ENCODE peak calls at places on chromosome 9, in four cellular contexts. T is RWPE2, I is Karpas-422, B is cardiac muscle cell. Q is an unnamed sample. For H3K27me3, the result is how much of the 10 kb centered on the place peaks cover.

GRCh38 chr9:68496356-68496755 is 44.3 kb downstream of the TMEM252 start:
- DNase-seq in T (no peak), B (no peak), I (no peak), Q (no peak)

GRCh38 chr9:134968011-134968822 is 50.5 kb upstream of the FCN1 start:
- DNase-seq in T (no peak), I (no peak), B (peak), Q (no peak)

GRCh38 chr9:89923961-89924504 is 319.2 kb downstream of the GADD45G start:
- DNase-seq in B (no peak), T (no peak), I (no peak), Q (no peak)

GRCh38 chr9:89149726-89150125 is 28.9 kb downstream of the SHC3 start:
- DNase-seq in I (no peak), B (peak), T (no peak), Q (no peak)

GRCh38 chr9:111474385-111474784 is 9.8 kb downstream of the ECPAS start:
- DNase-seq in B (no peak), T (no peak), I (no peak), Q (no peak)

GRCh38 chr9:88690628-88691027 is 155.7 kb downstream of the NXNL2 start:
- DNase-seq in B (no peak), T (no peak), I (no peak), Q (no peak)

GRCh38 chr9:137820161-137820855 is 57.3 kb upstream of the CACNA1B start:
- DNase-seq in I (no peak), T (no peak), B (no peak), Q (no peak)

GRCh38 chr9:3662671-3663070 is 136.9 kb upstream of the RFX3 start:
- DNase-seq in T (no peak), I (no peak), B (peak), Q (no peak)

GRCh38 chr9:74951725-74952151 is 974 bp downstream of the C9orf40 start:
- DNase-seq in B (peak), I (peak), T (no peak), Q (peak)

GRCh38 chr9:93259490-93260289 is 75.8 kb downstream of the WNK2 start:
- DNase-seq in T (no peak), I (no peak), B (no peak), Q (peak)

GRCh38 chr9:121935744-121936143 is 157.4 kb downstream of the TTLL11 start:
- DNase-seq in T (no peak), B (no peak), I (no peak), Q (no peak)

GRCh38 chr9:110189001-110189400 is 19.0 kb downstream of the C9orf152 start:
- DNase-seq in T (no peak), I (no peak), B (no peak), Q (no peak)

GRCh38 chr9:20884985-20885593 is 146.4 kb downstream of the HACD4 start:
- DNase-seq in I (peak), T (no peak), B (peak), Q (peak)

GRCh38 chr9:96084289-96084688 is 208.8 kb downstream of the ERCC6L2 start:
- DNase-seq in T (no peak), B (no peak), I (no peak), Q (no peak)
- H3K27ac ChIP-seq in T (no peak), B (no peak), I (no peak), Q (no peak)

DNA sequence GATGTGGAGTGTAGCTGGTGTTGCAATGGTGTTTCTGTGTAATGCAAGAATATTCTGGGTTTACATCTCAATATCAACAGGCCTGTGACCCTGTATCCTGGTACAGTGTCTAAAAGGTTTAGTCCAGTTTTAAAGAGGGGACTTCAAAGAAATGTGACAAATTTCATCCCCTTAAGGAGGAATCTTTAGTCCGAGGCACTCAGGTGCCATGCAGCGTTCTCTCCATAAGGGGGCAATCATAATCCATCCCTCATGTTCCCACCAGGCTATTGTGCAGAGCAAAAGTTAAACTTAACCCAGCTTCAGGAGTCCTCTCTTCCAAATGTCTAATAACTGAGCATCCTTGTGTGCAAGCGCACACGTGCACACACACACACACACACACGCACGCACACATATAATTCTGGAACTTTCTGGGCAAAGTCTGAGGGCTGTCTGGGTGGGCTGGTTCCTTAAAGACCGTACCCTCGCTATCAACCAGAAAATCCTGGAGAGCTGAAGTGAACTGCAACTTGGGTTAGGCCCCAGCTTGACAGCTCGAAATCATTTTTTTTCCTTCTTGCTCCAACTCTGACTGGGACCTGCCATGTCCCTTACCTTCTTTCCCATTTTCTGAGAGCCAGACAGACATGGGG is 46.0 kb downstream of the CRB2 start:
- DNase-seq in B (peak), I (peak), T (no peak), Q (no peak)
- H3K4me3 ChIP-seq in B (no peak), I (no peak), T (no peak), Q (no peak)

DNA sequence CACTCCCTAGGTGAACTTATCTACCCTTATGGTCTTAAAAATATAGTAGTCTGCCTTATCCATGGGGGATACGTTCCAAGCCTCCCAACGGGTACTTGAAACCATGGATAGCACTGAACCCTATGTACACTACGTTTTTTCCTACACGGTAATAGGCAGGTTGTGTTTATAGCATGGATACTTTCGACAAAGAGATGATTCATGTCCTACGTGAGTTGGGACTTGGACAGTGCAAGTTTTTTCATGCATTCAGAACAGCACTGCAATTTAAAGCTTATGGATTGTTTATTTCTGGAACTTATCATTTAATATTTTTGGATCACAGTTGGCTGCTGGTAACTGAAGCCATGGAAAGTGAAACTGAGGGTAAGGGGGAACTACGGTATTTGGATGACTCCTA is 88.1 kb downstream of the CNTLN start:
- DNase-seq in T (no peak), I (no peak), B (no peak), Q (no peak)
- H3K27me3 ChIP-seq in T (under half), I (under half), B (under half), Q (under half)

GRCh38 chr9:129121483-129121882 is 10.3 kb downstream of the PTPA start:
- DNase-seq in T (no peak), I (no peak), B (peak), Q (peak)

GRCh38 chr9:129124507-129125069 is 13.4 kb downstream of the PTPA start:
- DNase-seq in B (no peak), I (no peak), T (no peak), Q (no peak)

GRCh38 chr9:129118799-129119198 is 7.6 kb downstream of the PTPA start:
- DNase-seq in B (no peak), T (no peak), I (no peak), Q (no peak)

GRCh38 chr9:129125478-129125877 is 14.3 kb downstream of the PTPA start:
- DNase-seq in I (no peak), B (peak), T (no peak), Q (no peak)

GRCh38 chr9:129122133-129122532 is 10.9 kb downstream of the PTPA start:
- DNase-seq in B (no peak), I (no peak), T (no peak), Q (no peak)
- H3K27ac ChIP-seq in B (no peak), I (no peak), T (no peak), Q (peak)

GRCh38 chr9:23702311-23702922 is 123.6 kb downstream of the ELAVL2 start:
- DNase-seq in T (no peak), I (no peak), B (no peak), Q (no peak)

GRCh38 chr9:23695572-23695971 is 130.5 kb downstream of the ELAVL2 start:
- DNase-seq in I (no peak), T (no peak), B (no peak), Q (no peak)

GRCh38 chr9:23698161-23698560 is 127.9 kb downstream of the ELAVL2 start:
- DNase-seq in T (no peak), I (no peak), B (no peak), Q (no peak)

GRCh38 chr9:23701291-23701690 is 124.7 kb downstream of the ELAVL2 start:
- DNase-seq in B (no peak), I (no peak), T (no peak), Q (no peak)

GRCh38 chr9:23700359-23700758 is 125.7 kb downstream of the ELAVL2 start:
- DNase-seq in B (no peak), I (no peak), T (no peak), Q (no peak)
- H3K4me3 ChIP-seq in B (no peak), I (no peak), T (no peak), Q (no peak)

GRCh38 chr9:131800366-131800765 is 60.5 kb upstream of the RAPGEF1 start:
- DNase-seq in T (no peak), I (no peak), B (no peak), Q (no peak)

GRCh38 chr9:131800885-131801284 is 61.0 kb upstream of the RAPGEF1 start:
- DNase-seq in T (no peak), B (no peak), I (no peak), Q (no peak)

GRCh38 chr9:131799177-131799823 is 59.4 kb upstream of the RAPGEF1 start:
- DNase-seq in B (peak), I (peak), T (no peak), Q (no peak)

GRCh38 chr9:131801811-131802210 is 61.9 kb upstream of the RAPGEF1 start:
- DNase-seq in T (no peak), B (no peak), I (no peak), Q (no peak)

DNA sequence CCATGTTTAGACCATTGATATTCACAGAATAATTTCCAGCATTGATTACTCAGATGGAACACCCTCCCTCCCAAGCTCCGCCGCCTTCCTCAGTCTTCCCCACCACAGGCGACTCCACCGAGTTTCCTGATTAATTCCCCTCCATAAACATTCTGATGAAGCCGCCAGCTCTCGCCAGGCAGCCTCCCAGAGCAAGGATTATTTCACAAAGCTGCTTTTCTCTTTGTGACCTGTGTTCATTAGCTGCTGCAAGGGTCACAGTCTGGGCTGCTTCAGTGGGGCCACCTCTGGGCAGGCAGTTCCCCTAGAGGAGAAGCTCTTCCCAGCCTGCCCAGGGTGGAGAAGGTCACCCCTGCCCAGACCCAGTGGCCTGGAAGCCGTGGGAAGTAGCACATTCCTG is 58.3 kb upstream of the RAPGEF1 start:
- DNase-seq in I (no peak), B (no peak), T (no peak), Q (no peak)
- H3K27me3 ChIP-seq in I (under half), B (under half), T (under half), Q (under half)